ENCODE peak calls at places on chromosomes 13 and 19, in six cellular contexts. Y is HCEC 1CT, B is suprapubic skin, F is germinal center, I is fibroblast of mammary gland, H is BE2C. E is an unnamed sample.

GRCh38 chr19:3720533-3720917 is 12.3 kb downstream of the TJP3 start:
- DNase-seq in H (no peak), B (no peak), I (no peak), Y (no peak), F (no peak), E (no peak)

GRCh38 chr19:30696514-30696913 is 324.3 kb downstream of the ZNF536 start:
- DNase-seq in B (no peak), I (no peak), H (peak), Y (no peak), F (peak), E (no peak)

GRCh38 chr13:87893186-87893585 is 222.0 kb downstream of the SLITRK5 start:
- DNase-seq in I (no peak), Y (no peak), F (no peak), H (no peak), B (no peak), E (no peak)

GRCh38 chr13:48506092-48506701 is 26.7 kb downstream of the RCBTB2 start:
- DNase-seq in I (no peak), F (no peak), Y (no peak), B (no peak), H (peak), E (no peak)

GRCh38 chr13:29536853-29537252 is 58.6 kb downstream of the SLC7A1 start:
- DNase-seq in H (no peak), Y (no peak), I (no peak), B (no peak), F (no peak), E (no peak)

GRCh38 chr13:112103971-112104872 is 37.3 kb downstream of the SOX1 start:
- DNase-seq in B (no peak), H (no peak), I (no peak), Y (no peak), F (no peak), E (no peak)

GRCh38 chr13:58876473-58876872 is 1244.9 kb downstream of the PCDH17 start:
- DNase-seq in Y (no peak), F (no peak), H (no peak), I (no peak), B (no peak), E (no peak)

GRCh38 chr13:109401891-109402290 is 384.5 kb downstream of the IRS2 start:
- DNase-seq in H (no peak), Y (no peak), I (no peak), F (no peak), B (no peak), E (no peak)

GRCh38 chr19:19964416-19964815 is 63.7 kb downstream of the ZNF93 start:
- DNase-seq in H (no peak), Y (no peak), F (no peak), B (no peak), I (no peak), E (no peak)

GRCh38 chr19:33627526-33627925 is 5.8 kb downstream of the CHST8 start:
- DNase-seq in Y (no peak), I (no peak), H (no peak), B (no peak), F (no peak), E (no peak)

GRCh38 chr19:15181394-15181793 is 19.4 kb downstream of the NOTCH3 start:
- DNase-seq in B (no peak), H (no peak), Y (no peak), I (no peak), F (no peak), E (no peak)

GRCh38 chr19:19191920-19192882 is at the start of the genes BORCS8 and RFXANK:
- DNase-seq in H (peak), I (peak), B (peak), Y (peak), F (peak), E (peak)

GRCh38 chr19:49432141-49433073 is 7.2 kb downstream of the GFY start:
- DNase-seq in F (no peak), B (no peak), Y (no peak), I (no peak), H (no peak), E (no peak)

GRCh38 chr19:46082728-46083050 is 41.8 kb downstream of the IGFL3 start:
- DNase-seq in B (no peak), F (no peak), H (no peak), I (peak), Y (peak), E (no peak)

GRCh38 chr19:54188224-54188871 is 1.0 kb downstream of the MBOAT7 start:
- DNase-seq in I (peak), F (no peak), B (no peak), H (no peak), Y (no peak), E (peak)

GRCh38 chr13:113584205-113584869 is at the start of gene TFDP1:
- DNase-seq in B (peak), H (peak), Y (peak), F (peak), I (peak), E (peak)

GRCh38 chr13:109645831-109646230 is 140.6 kb downstream of the IRS2 start:
- DNase-seq in F (no peak), B (no peak), Y (no peak), H (no peak), I (no peak), E (no peak)

GRCh38 chr13:101631403-101631802 is 178.9 kb downstream of the ITGBL1 start:
- DNase-seq in Y (no peak), F (no peak), B (no peak), I (no peak), H (no peak), E (no peak)

GRCh38 chr19:46288896-46289588 is 7.8 kb upstream of the HIF3A start:
- DNase-seq in I (peak), B (no peak), H (peak), Y (peak), F (no peak), E (peak)

GRCh38 chr19:55247621-55248099 is 11.2 kb downstream of the PPP6R1 start:
- DNase-seq in B (no peak), F (no peak), I (peak), Y (peak), H (no peak), E (peak)

GRCh38 chr19:32174386-32175113 is 170.9 kb upstream of the ZNF507 start:
- DNase-seq in B (no peak), H (no peak), I (no peak), Y (no peak), F (no peak), E (no peak)

GRCh38 chr13:30526612-30527217 is 61.0 kb upstream of the HMGB1 start:
- DNase-seq in B (no peak), F (no peak), I (peak), Y (no peak), H (peak), E (peak)

GRCh38 chr13:27396252-27396846 is 28.1 kb upstream of the GTF3A start:
- DNase-seq in B (no peak), H (no peak), Y (no peak), I (no peak), F (no peak), E (no peak)

E was measured in fibroblast of villous mesenchyme.